ENCODE peak calls at places on chromosomes 12 and 14, in four cellular contexts. A is lower lobe of right lung, H is BE2C, D is epithelial cell of proximal tubule. L is an unnamed sample.

GRCh38 chr12:108768591-108769500 is 37.5 kb upstream of the CORO1C start:
- DNase-seq in A (peak), D (no peak), H (peak), L (peak)

GRCh38 chr14:105374389-105374788 is 23.9 kb upstream of the TEX22 start:
- DNase-seq in D (no peak), A (no peak), H (no peak), L (no peak)

GRCh38 chr14:69606258-69606657 is 5.1 kb upstream of the SUSD6 start:
- DNase-seq in H (no peak), A (peak), D (no peak), L (no peak)

GRCh38 chr14:33120341-33120740 is 181.7 kb downstream of the NPAS3 start:
- DNase-seq in H (no peak), D (peak), A (no peak), L (no peak)

GRCh38 chr14:42480235-42480634 is 873.6 kb downstream of the LRFN5 start:
- DNase-seq in H (no peak), A (no peak), D (no peak), L (no peak)

GRCh38 chr12:92432724-92433281 is 270.0 kb upstream of the PLEKHG7 start:
- DNase-seq in A (no peak), H (no peak), D (no peak), L (no peak)

GRCh38 chr12:124565071-124565491 is 2.3 kb downstream of the NCOR2 start:
- DNase-seq in D (no peak), H (peak), A (no peak), L (no peak)

GRCh38 chr14:104135121-104135903 is 3.1 kb upstream of the KIF26A start:
- DNase-seq in A (peak), H (peak), D (no peak), L (no peak)

GRCh38 chr12:80580254-80580653 is 127.2 kb upstream of the MYF6 start:
- DNase-seq in A (no peak), H (no peak), D (no peak), L (no peak)

GRCh38 chr12:105275997-105276760 is 40.2 kb upstream of the APPL2 start:
- DNase-seq in D (no peak), H (no peak), A (no peak), L (no peak)

GRCh38 chr12:120229583-120230325 is 28.8 kb upstream of the RPLP0 start:
- DNase-seq in H (peak), A (peak), D (no peak), L (no peak)

GRCh38 chr12:104201238-104202001 is 14.2 kb upstream of the TXNRD1 start:
- DNase-seq in D (no peak), H (peak), A (no peak), L (peak)

GRCh38 chr14:91613459-91614145 is 103.5 kb upstream of the PPP4R3A start:
- DNase-seq in D (no peak), A (no peak), H (no peak), L (no peak)
- TF ChIP-seq CTCF in D (no peak), A (no peak), H (no peak), L (no peak)

DNA sequence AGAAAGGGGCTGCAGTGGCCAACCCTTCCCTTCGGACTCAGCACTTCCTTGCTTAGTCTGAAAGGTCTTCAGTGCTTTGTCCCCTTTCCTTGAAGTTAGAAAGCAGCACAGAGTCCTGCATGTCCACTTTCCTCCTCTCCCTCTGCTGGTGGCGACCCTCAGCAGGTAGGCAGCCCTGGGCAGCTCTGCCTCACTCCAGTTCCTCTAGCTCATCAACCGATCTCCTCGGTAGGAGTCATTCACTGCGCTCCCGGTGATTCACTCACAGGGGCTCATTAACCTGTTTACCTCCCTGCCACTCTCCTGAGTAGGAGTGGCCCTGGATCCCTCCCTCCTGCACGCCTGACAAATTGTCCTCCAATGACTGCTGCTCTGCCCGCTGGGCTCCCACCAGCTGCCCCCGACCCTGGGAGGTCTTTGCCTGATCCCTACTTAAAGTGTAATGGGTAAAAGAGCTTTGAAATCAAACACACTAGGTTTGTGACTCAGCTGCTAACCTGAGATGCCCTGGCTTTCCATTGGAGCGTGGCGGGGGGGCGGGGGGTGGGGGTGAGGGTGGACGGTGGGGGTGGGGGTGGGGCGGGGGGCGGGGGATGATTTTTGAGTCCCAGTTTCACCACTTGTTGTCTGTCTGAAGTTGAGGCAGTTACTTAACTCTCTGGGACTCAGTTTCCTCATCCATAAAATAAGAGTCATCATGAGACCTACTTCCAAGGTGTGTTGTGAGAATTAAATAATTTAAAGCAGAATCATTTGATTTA is 4.2 kb downstream of the SCNN1A start:
- DNase-seq in D (peak), A (peak), H (no peak), L (no peak)
- TF ChIP-seq CTCF in D (peak), A (no peak), H (peak), L (no peak)

DNA sequence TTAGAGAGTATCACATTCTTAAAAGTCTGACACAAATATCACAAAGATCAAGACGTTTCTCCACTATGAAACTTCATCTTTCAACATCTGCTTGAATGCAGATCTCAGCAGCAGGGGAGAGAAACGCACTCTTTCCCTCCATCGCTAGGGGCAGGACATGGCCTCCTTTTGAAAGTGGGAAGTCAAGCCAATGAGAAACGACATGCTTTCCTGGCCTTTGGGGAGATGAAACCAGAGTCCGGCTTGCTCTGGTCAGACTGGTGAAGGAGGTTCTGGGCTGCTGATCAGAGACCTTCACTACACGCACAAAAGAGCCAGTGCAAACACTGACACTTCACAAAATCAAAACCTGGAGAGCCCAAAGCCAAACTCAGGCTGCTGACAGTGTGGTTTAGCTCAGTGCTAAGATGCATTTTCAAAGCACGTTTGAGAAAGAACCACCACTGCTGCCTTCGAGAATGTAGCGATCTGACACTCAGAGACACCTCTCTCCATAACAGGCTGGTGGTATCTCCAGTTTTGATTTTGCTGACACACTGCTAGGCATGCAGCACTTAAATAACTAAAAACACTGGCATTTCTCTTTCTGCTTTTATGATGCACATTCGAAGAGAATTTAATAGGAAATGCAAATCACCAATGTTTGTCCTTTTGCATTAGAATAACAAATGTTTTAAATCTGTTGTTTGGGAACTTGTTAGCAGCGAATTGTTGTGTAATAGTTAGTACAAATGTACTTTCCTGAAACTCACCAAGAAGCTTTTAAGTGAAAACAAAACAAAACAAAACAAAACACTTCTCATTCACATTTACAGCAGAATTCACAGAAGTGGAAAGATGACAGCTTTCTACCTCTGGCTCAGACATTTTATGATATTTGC is 93.9 kb upstream of the OVCH1 start:
- DNase-seq in A (no peak), D (peak), H (no peak), L (no peak)
- TF ChIP-seq CTCF in A (no peak), D (peak), H (no peak), L (no peak)

DNA sequence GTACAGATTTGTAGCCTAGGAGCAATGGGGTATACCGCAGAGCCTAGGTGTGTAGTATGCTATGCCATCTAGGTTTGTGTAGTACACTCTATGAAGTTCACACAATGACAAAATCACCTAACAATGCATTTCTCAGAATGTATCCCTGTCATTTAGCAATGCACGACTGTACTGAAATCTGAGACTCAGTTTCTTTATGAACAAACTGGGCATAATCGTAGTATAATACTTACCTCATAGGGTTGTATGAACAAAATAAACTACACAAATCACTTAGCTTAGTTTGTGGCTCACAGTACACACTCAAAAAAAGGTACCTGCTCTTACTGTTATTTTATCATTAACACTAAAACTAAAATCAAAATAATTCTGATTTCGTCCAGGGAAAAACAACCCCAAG is 6.9 kb upstream of the PRKAG1 start:
- DNase-seq in D (no peak), H (no peak), A (no peak), L (no peak)
- TF ChIP-seq CTCF in D (no peak), H (no peak), A (no peak), L (no peak)